ENCODE peak calls at places on chromosomes 4 and X, in four cellular contexts. U is body of pancreas, A is mammary epithelial cell, M is HCT116. K is an unnamed sample.

GRCh38 chr4:123849495-123849894 is 452.9 kb downstream of the SPRY1 start:
- DNase-seq in A (no peak), U (no peak), M (no peak), K (no peak)

GRCh38 chr4:74189331-74190043 is 31.6 kb downstream of the MTHFD2L start:
- DNase-seq in U (peak), M (peak), A (peak), K (no peak)

GRCh38 chr4:53908661-53909078 is 155.7 kb downstream of the CHIC2 start:
- DNase-seq in M (peak), U (peak), A (peak), K (peak)

GRCh38 chrX:102976290-102976689 is 39.2 kb downstream of the RAB40AL start:
- DNase-seq in M (no peak), U (no peak), A (peak), K (no peak)

GRCh38 chrX:53682885-53683555 is 3.5 kb downstream of the HUWE1 start:
- DNase-seq in M (no peak), A (peak), U (peak), K (peak)

GRCh38 chr4:96598465-96598864 is 758.6 kb downstream of the PDHA2 start:
- DNase-seq in M (no peak), A (no peak), U (peak), K (no peak)

GRCh38 chrX:112067601-112068000 is 15.0 kb downstream of the TRPC5 start:
- DNase-seq in U (no peak), A (no peak), M (no peak), K (no peak)

GRCh38 chr4:146340798-146341197 is 126.5 kb downstream of the REELD1 start:
- DNase-seq in U (no peak), A (no peak), M (no peak), K (no peak)

GRCh38 chr4:133588306-133588705 is 439.2 kb downstream of the PCDH10 start:
- DNase-seq in U (no peak), A (peak), M (no peak), K (no peak)

GRCh38 chr4:53189011-53189410 is 176.8 kb downstream of the SCFD2 start:
- DNase-seq in A (peak), M (no peak), U (no peak), K (no peak)

GRCh38 chr4:103364066-103364465 is 165.9 kb upstream of the CENPE start:
- DNase-seq in M (no peak), U (no peak), A (peak), K (no peak)

GRCh38 chr4:107666134-107666533 is 53.9 kb downstream of the PAPSS1 start:
- DNase-seq in U (no peak), M (no peak), A (no peak), K (no peak)

GRCh38 chrX:107574054-107574683 is 54.1 kb upstream of the PRPS1 start:
- DNase-seq in M (no peak), U (peak), A (peak), K (no peak)

GRCh38 chrX:109344666-109345065 is 137.2 kb downstream of the GUCY2F start:
- DNase-seq in U (no peak), A (no peak), M (no peak), K (no peak)

GRCh38 chrX:22542641-22543040 is 269.9 kb downstream of the CBLL2 start:
- DNase-seq in A (no peak), M (no peak), U (no peak), K (no peak)

GRCh38 chrX:5409106-5409505 is 819.6 kb downstream of the NLGN4X start:
- DNase-seq in M (no peak), U (no peak), A (no peak), K (no peak)

GRCh38 chr4:6779667-6780565 is 2.6 kb upstream of the KIAA0232 start:
- DNase-seq in A (no peak), U (peak), M (no peak), K (no peak)

GRCh38 chr4:144176476-144176875 is 36.0 kb upstream of the GYPA start:
- DNase-seq in U (no peak), A (no peak), M (no peak), K (no peak)

GRCh38 chrX:45623266-45623665 is 422.6 kb upstream of the DIPK2B start:
- DNase-seq in U (no peak), M (no peak), A (peak), K (no peak)

GRCh38 chr4:78205601-78206000 is 148.5 kb downstream of the FRAS1 start:
- DNase-seq in A (no peak), M (no peak), U (no peak), K (no peak)

GRCh38 chr4:185395255-185395955 is at the start of gene LRP2BP:
- DNase-seq in U (no peak), A (peak), M (no peak), K (no peak)

GRCh38 chr4:13142191-13142590 is 341.9 kb downstream of the RAB28 start:
- DNase-seq in U (no peak), M (no peak), A (no peak), K (no peak)

GRCh38 chrX:66731398-66731797 is 92.5 kb upstream of the EDA2R start:
- DNase-seq in U (no peak), A (peak), M (no peak), K (no peak)

GRCh38 chrX:40148439-40149285 is 50.9 kb upstream of the BCOR start:
- DNase-seq in U (no peak), A (no peak), M (no peak), K (no peak)

DNA sequence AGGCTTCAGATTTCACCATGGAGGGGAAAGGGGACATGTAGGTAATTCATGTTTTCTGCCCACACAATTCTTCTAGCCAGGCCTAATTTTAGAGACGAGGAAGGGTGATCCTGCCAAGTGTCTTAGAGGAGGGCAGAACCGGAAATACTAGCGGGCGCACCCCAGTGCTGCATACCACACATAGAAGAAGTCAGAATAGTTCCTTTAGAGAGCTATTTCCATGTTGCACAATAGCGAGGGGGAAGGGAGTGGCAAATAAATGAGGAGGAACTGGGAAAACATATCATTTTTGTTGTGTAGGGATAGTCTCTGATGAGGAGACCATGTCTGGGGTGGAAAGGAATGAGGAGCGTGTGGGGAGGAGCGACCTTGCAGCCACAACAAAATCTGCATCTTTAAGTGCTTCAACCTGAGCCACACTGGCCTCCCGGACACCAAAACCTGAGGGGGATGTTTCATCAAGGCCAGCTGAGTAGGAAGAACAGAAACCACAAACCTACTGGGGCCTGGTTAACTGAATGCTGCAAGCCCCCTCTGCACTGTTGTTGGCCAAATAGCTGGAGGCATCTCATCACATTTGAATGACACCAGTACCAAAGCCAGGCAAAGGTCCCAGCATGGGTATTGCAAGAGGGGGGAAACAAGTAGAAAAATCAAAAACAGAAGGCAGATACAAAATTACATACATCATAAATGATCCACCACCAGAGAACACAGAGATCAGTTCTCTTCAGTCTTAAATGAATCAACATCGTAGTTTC is 26.7 kb upstream of the C1QTNF7 start:
- DNase-seq in U (no peak), A (peak), M (no peak), K (peak)
- TF ChIP-seq CTCF in U (no peak), A (peak), M (no peak), K (no peak)

GRCh38 chr4:30461218-30461617 is 259.0 kb upstream of the PCDH7 start:
- DNase-seq in U (no peak), M (no peak), A (no peak), K (no peak)
- TF ChIP-seq CTCF in U (no peak), M (no peak), A (no peak), K (no peak)

DNA sequence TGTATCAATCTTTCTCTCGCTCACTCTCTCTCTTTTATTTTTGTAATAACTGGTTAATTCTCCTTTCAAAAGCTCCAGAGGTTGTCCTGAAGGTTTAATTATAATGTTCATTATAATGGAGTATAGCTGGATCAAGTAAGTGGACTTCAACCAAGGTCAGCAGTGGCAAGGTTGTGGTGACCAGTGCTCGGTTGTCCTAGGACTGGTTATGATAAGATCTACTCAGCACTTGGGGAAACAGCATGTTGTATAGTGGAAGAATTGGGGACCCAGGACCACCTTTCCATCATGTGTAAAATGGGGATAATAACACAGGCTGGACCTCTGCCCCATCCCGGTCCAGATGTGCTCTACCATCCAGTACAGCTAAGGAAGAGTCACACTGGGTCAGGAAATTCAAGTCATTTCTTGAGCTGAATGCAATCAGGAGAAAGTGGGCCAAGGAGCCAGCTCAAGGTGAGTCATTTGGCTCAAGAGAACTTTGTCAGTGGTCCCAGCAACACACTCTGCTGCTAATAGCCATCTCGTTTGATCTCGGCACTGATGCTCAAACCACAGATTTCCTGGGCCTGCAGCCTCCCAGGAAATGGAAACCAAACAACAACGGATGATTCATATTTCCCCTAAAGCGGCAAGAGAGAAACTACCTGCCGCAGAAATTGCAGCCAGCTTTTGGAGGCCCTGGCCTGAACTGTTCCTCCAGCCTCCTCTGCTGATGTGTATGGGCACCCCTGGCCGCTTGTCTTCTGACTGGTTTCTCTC is 123.6 kb upstream of the RBPJ start:
- DNase-seq in U (peak), A (peak), M (peak), K (peak)
- TF ChIP-seq CTCF in U (no peak), A (no peak), M (no peak), K (no peak)

GRCh38 chrX:138845791-138846190 is 134.3 kb upstream of the FGF13 start:
- DNase-seq in M (no peak), U (no peak), A (no peak), K (no peak)

GRCh38 chrX:138849521-138849920 is 138.0 kb upstream of the FGF13 start:
- DNase-seq in A (no peak), M (no peak), U (no peak), K (no peak)

DNA sequence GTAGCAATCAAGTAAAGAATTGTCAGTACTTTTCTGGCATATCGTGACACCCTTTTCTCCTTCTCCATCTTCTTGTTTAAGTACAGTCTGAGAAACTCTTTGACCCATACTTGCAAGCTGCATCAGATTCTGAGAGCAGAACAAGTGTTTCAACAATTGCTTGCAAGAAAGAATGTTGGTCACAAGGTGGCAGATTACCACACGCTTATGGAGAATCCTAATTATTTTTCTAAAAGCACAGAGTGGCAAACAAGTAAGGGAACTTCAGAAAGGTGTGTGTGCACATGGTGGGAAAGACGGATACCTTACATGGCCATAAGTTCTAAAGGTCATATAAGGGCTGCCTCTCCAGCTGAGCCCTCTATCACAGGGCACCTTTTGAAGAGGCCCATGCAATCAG is 136.4 kb upstream of the FGF13 start:
- DNase-seq in U (no peak), A (peak), M (no peak), K (no peak)
- TF ChIP-seq CTCF in U (no peak), A (peak), M (no peak), K (no peak)

GRCh38 chr4:168832746-168833575 is 177.1 kb downstream of the CBR4 start:
- DNase-seq in A (peak), M (no peak), U (peak), K (peak)
- TF ChIP-seq CTCF in A (peak), M (no peak), U (no peak), K (no peak)

GRCh38 chr4:76780781-76781697 is 116.9 kb downstream of the SOWAHB start:
- DNase-seq in A (no peak), U (no peak), M (no peak), K (no peak)

GRCh38 chr4:76781698-76782595 is 116.0 kb downstream of the SOWAHB start:
- DNase-seq in U (no peak), M (peak), A (peak), K (no peak)

GRCh38 chr4:76783836-76784235 is 114.1 kb downstream of the SOWAHB start:
- DNase-seq in M (no peak), A (no peak), U (no peak), K (no peak)

GRCh38 chr4:76782837-76783236 is 115.1 kb downstream of the SOWAHB start:
- DNase-seq in M (no peak), A (peak), U (no peak), K (no peak)

DNA sequence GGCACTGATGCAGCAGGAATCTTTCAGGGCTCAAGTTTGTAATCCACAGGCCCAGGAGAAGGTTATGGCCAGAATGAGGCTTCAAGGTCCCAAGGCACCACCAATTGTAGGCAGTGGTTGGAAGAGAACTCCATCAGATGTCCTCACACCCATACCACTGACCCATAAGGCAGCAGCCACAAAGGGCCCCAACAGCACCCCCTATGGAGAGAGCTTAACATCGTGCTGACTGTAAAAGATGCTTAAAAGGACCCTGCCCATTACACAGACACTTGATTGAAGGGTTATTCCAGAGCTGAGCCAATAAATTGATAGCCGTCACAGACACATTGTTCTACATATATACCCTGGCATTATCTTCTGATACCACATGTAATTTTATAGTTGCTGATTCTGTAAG is 113.7 kb downstream of the SOWAHB start:
- DNase-seq in U (no peak), A (no peak), M (no peak), K (peak)
- TF ChIP-seq CTCF in U (no peak), A (peak), M (peak), K (no peak)